ENCODE peak calls at places on chromosomes 12 and 14, in six cellular contexts. F is HCT116, P is hepatocyte, T is MM.1S, O is PC-3, Z is GM23338. J is an unnamed sample.

GRCh38 chr12:51202650-51203198 is 15.1 kb downstream of the POU6F1 start:
- DNase-seq in F (no peak), P (no peak), T (no peak), O (no peak), Z (no peak), J (no peak)

GRCh38 chr12:24695657-24696329 is 253.1 kb downstream of the BCAT1 start:
- DNase-seq in F (no peak), P (no peak), T (no peak), O (no peak), Z (no peak), J (no peak)

GRCh38 chr14:34368115-34368970 is 93.7 kb downstream of the SPTSSA start:
- DNase-seq in F (no peak), P (peak; percentile 52), T (no peak), O (peak; percentile 30), Z (no peak), J (no peak)

GRCh38 chr12:52056801-52057613 is 5.8 kb downstream of the NR4A1 start:
- DNase-seq in F (no peak), P (peak; percentile 20), T (no peak), O (no peak), Z (no peak), J (no peak)

GRCh38 chr12:42961395-42961794 is 371.8 kb upstream of the PRICKLE1 start:
- DNase-seq in F (peak; percentile 85), P (peak; percentile 9), T (no peak), O (peak; percentile 97), Z (peak; percentile 56), J (no peak)

GRCh38 chr14:58107947-58108552 is 44.0 kb downstream of the ARMH4 start:
- DNase-seq in F (peak; percentile 52), P (peak; percentile 72), T (peak; percentile 34), O (peak; percentile 93), Z (peak; percentile 75), J (peak; percentile 64)

GRCh38 chr14:74400328-74400727 is 25.7 kb downstream of the SYNDIG1L start:
- DNase-seq in F (peak; percentile 4), P (no peak), T (no peak), O (no peak), Z (peak; percentile 73), J (peak; percentile 53)

GRCh38 chr12:10615532-10615931 is 2.1 kb upstream of the MAGOHB start:
- DNase-seq in F (no peak), P (no peak), T (no peak), O (peak; percentile 42), Z (peak; percentile 22), J (no peak)

GRCh38 chr12:75661927-75662326 is 150.5 kb upstream of the KRR1 start:
- DNase-seq in F (no peak), P (no peak), T (no peak), O (peak; percentile 60), Z (no peak), J (no peak)

DNA sequence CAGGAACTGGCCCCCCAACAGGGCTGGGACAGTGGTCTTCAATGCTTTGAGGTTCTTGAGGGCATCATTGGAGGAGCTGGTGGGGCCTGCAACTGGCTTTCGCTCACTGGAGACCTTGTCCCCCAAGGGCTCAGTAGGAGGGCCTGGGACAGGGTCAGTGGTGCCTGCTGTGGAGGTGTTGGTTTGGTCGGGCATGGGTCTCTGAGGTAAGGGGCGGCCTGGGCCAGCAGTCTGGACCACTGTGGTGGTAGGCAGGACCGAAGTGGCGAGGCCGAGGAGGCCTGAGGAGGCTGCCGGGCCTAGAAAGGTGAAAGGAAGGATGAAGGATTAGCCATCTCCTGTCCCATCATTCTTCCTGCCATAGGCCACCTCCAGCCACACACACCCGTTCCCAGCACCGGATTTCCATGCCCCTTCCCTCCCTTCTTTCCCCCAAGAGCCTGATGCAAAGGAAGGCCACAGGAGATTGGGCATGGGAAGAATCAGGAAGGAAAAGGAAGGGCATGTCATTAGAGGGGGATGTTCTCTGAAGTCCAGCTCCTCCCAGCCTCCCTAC is 28.8 kb downstream of the ZFHX2 start:
- DNase-seq in F (no peak), P (no peak), T (no peak), O (no peak), Z (no peak), J (no peak)
- TF ChIP-seq EZH2phosphoT487 in F (no peak), P (no peak), T (no peak), O (no peak), Z (no peak), J (no peak)

GRCh38 chr12:113050808-113051207 is 5.7 kb upstream of the DTX1 start:
- DNase-seq in F (no peak), P (no peak), T (no peak), O (no peak), Z (no peak), J (no peak)

GRCh38 chr12:113051759-113052158 is 4.8 kb upstream of the DTX1 start:
- DNase-seq in F (no peak), P (no peak), T (no peak), O (no peak), Z (no peak), J (no peak)

GRCh38 chr12:113052326-113052725 is 4.2 kb upstream of the DTX1 start:
- DNase-seq in F (no peak), P (no peak), T (no peak), O (no peak), Z (no peak), J (no peak)

GRCh38 chr12:113048716-113049127 is 7.8 kb upstream of the DTX1 start:
- DNase-seq in F (peak; percentile 45), P (peak; percentile 88), T (peak; percentile 27), O (peak; percentile 84), Z (peak; percentile 87), J (peak; percentile 85)

GRCh38 chr12:113049976-113050742 is 6.4 kb upstream of the DTX1 start:
- DNase-seq in F (peak; percentile 15), P (no peak), T (no peak), O (peak; percentile 36), Z (peak; percentile 79), J (peak; percentile 61)
- TF ChIP-seq CTCF in F (peak; percentile 42), P (peak; percentile 17), T (peak; percentile 18), O (peak; percentile 63), Z (peak; percentile 68), J (peak; percentile 55)

DNA sequence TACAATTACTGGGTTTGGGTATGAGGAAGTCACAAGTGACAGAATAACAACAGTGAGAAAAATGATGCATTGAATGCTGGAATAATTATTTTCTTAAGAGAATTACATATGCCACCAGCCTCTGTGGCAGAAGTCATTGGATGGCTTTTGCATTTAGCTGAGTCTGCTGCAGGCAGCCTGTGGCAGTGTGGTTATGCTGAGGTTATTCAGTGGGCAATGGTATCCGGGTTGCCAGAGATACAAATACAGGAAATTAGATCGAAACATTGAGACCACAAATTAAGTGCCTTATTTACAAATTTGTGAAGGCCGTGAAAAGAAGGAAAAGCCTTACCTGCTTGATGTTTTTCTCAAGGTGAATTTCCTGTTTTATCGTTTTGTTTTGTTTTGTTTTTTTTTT is 1050.0 kb downstream of the GALC start:
- DNase-seq in F (no peak), P (no peak), T (peak; percentile 6), O (no peak), Z (no peak), J (no peak)
- TF ChIP-seq EZH2 in F (no peak), P (no peak), T (no peak), O (no peak), Z (no peak), J (no peak)

GRCh38 chr12:88932457-88932856 is 352.2 kb upstream of the KITLG start:
- DNase-seq in F (no peak), P (no peak), T (no peak), O (no peak), Z (no peak), J (no peak)

GRCh38 chr12:88935856-88936255 is 355.6 kb upstream of the KITLG start:
- DNase-seq in F (no peak), P (no peak), T (no peak), O (no peak), Z (no peak), J (peak; percentile 29)

GRCh38 chr12:88934163-88934747 is 354.0 kb upstream of the KITLG start:
- DNase-seq in F (peak; percentile 98), P (peak; percentile 22), T (no peak), O (peak; percentile 78), Z (no peak), J (no peak)

DNA sequence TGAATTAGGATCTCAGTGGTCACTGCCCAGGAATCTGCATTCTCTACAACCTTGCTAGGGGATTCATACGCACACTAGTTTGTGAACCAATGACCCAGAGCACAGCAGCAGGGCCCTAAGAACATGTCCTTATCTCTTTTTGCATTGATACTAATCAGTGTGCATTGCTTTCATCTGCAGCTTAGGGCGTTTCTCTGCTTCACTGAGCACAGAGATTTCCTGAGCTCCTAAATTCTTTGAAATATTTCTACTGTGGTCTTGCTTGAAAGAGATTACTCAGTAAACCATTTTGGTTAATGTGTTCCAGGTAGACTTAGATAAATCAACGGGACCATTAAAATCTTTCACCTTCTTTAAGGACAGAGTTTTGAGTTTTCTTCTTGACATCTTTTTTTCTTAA is 351.3 kb upstream of the KITLG start:
- DNase-seq in F (peak; percentile 85), P (no peak), T (no peak), O (no peak), Z (no peak), J (peak; percentile 33)
- TF ChIP-seq EZH2phosphoT487 in F (no peak), P (no peak), T (no peak), O (no peak), Z (no peak), J (no peak)

GRCh38 chr14:36319899-36320209 is 583 bp downstream of the MBIP start:
- DNase-seq in F (no peak), P (no peak), T (no peak), O (no peak), Z (no peak), J (no peak)
- TF ChIP-seq CTCF in F (no peak), P (no peak), T (no peak), O (no peak), Z (no peak), J (no peak)

GRCh38 chr12:49537709-49538601 is 875 bp upstream of the KCNH3 start:
- DNase-seq in F (no peak), P (peak; percentile 31), T (peak; percentile 25), O (peak; percentile 15), Z (peak; percentile 69), J (peak; percentile 76)

GRCh38 chr12:49541140-49541861 is 2.5 kb downstream of the KCNH3 start:
- DNase-seq in F (no peak), P (no peak), T (no peak), O (no peak), Z (no peak), J (no peak)

GRCh38 chr12:49538740-49539403 is at the start of gene KCNH3:
- DNase-seq in F (peak; percentile 37), P (peak; percentile 86), T (peak; percentile 79), O (peak; percentile 69), Z (peak; percentile 83), J (peak; percentile 87)

GRCh38 chr12:49540229-49541139 is 1.7 kb downstream of the KCNH3 start:
- DNase-seq in F (no peak), P (no peak), T (no peak), O (peak; percentile 65), Z (no peak), J (no peak)

DNA sequence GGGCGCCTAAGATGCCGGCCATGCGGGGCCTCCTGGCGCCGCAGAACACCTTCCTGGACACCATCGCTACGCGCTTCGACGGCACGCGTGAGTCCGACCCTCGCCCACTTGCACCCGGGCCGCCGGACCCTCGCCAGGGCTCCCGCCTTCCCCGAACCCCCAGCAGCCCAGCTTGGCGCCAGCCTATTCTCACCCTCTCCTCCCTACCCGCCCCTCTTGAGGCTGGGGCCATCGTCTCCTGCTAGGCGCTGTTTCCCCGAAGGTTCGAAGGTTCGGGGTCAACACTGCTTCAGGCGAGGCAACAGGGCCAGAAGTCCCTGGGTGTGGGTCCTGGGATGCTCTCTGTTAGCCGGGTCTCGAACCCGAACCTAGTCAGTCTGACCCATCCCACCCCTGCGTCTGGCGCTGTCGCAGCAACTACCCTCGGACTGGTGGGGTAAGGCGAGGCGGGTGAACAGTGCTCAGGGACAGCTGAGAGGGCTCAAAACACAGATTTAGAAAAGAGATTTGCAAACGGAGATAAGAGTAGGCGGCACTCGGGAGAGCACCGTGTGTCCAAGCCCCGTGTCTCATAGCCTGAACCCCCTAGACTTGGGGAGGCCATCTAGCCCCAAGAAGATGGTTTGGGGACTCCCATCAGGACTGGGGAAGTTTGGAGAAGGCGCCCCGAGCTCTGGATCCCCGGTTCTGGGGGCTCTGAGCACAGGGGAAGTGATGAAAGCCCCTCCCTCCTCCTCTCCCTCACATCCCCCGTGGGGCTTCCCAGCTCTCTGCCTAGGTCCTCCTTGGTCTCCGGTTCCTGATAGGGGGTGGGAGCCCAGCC is 787 bp downstream of the KCNH3 start:
- DNase-seq in F (no peak), P (peak; percentile 7), T (no peak), O (no peak), Z (no peak), J (no peak)
- TF ChIP-seq EZH2 in F (no peak), P (peak; percentile 95), T (peak; percentile 92), O (no peak), Z (peak; percentile 97), J (peak; percentile 95)

J was measured in neural progenitor cell.